ENCODE peak calls at places on chromosomes 11 and 22, in six cellular contexts. One of them, this sample, is unnamed. For H3K4me1 and H3K36me3, the result is how much of the 10 kb centered on the place peaks cover.

GRCh38 chr11:33690290-33691050 is 10.2 kb downstream of the C11orf91 start:
- DNase-seq in CD8-positive, alpha-beta memory T cell: no peak
- DNase-seq in OCI-LY7: no peak
- DNase-seq in SK-N-SH: no peak
- DNase-seq in left ventricle myocardium inferior: peak
- DNase-seq in CD4-positive, CD25-positive, alpha-beta regulatory T cell: no peak
- DNase-seq in this sample: no peak

GRCh38 chr11:47132490-47132889 is 44.2 kb downstream of the ARFGAP2 start:
- DNase-seq in left ventricle myocardium inferior: no peak
- DNase-seq in CD8-positive, alpha-beta memory T cell: no peak
- DNase-seq in OCI-LY7: no peak
- DNase-seq in SK-N-SH: no peak
- DNase-seq in CD4-positive, CD25-positive, alpha-beta regulatory T cell: no peak
- DNase-seq in this sample: no peak

GRCh38 chr22:33329398-33329797 is 271.2 kb upstream of the SYN3 start:
- DNase-seq in left ventricle myocardium inferior: no peak
- DNase-seq in CD8-positive, alpha-beta memory T cell: no peak
- DNase-seq in CD4-positive, CD25-positive, alpha-beta regulatory T cell: no peak
- DNase-seq in SK-N-SH: no peak
- DNase-seq in OCI-LY7: no peak
- DNase-seq in this sample: no peak

GRCh38 chr11:65559951-65560537 is 1.9 kb upstream of the LTBP3 start:
- DNase-seq in CD4-positive, CD25-positive, alpha-beta regulatory T cell: no peak
- DNase-seq in SK-N-SH: no peak
- DNase-seq in left ventricle myocardium inferior: no peak
- DNase-seq in CD8-positive, alpha-beta memory T cell: no peak
- DNase-seq in OCI-LY7: no peak
- DNase-seq in this sample: no peak

GRCh38 chr11:44474702-44475101 is 90.8 kb upstream of the CD82 start:
- DNase-seq in CD4-positive, CD25-positive, alpha-beta regulatory T cell: no peak
- DNase-seq in CD8-positive, alpha-beta memory T cell: no peak
- DNase-seq in SK-N-SH: no peak
- DNase-seq in left ventricle myocardium inferior: no peak
- DNase-seq in OCI-LY7: no peak
- DNase-seq in this sample: no peak

GRCh38 chr11:28107331-28107725 is 628 bp downstream of the KIF18A start:
- DNase-seq in OCI-LY7: peak
- DNase-seq in CD4-positive, CD25-positive, alpha-beta regulatory T cell: no peak
- DNase-seq in SK-N-SH: peak
- DNase-seq in left ventricle myocardium inferior: no peak
- DNase-seq in CD8-positive, alpha-beta memory T cell: peak
- DNase-seq in this sample: no peak

GRCh38 chr11:41431784-41432183 is 27.7 kb downstream of the LRRC4C start:
- DNase-seq in CD8-positive, alpha-beta memory T cell: no peak
- DNase-seq in SK-N-SH: peak
- DNase-seq in OCI-LY7: peak
- DNase-seq in left ventricle myocardium inferior: no peak
- DNase-seq in CD4-positive, CD25-positive, alpha-beta regulatory T cell: no peak
- DNase-seq in this sample: no peak

GRCh38 chr11:26541870-26542269 is 30.2 kb downstream of the MUC15 start:
- DNase-seq in CD4-positive, CD25-positive, alpha-beta regulatory T cell: no peak
- DNase-seq in CD8-positive, alpha-beta memory T cell: no peak
- DNase-seq in OCI-LY7: no peak
- DNase-seq in left ventricle myocardium inferior: no peak
- DNase-seq in SK-N-SH: peak
- DNase-seq in this sample: no peak

GRCh38 chr11:63682045-63682915 is 980 bp downstream of the RTN3 start:
- DNase-seq in CD8-positive, alpha-beta memory T cell: no peak
- DNase-seq in CD4-positive, CD25-positive, alpha-beta regulatory T cell: no peak
- DNase-seq in OCI-LY7: peak
- DNase-seq in left ventricle myocardium inferior: peak
- DNase-seq in SK-N-SH: peak
- DNase-seq in this sample: no peak

GRCh38 chr11:64516226-64516625 is 74.8 kb upstream of the SLC22A12 start:
- DNase-seq in OCI-LY7: peak
- DNase-seq in CD4-positive, CD25-positive, alpha-beta regulatory T cell: no peak
- DNase-seq in left ventricle myocardium inferior: no peak
- DNase-seq in SK-N-SH: no peak
- DNase-seq in CD8-positive, alpha-beta memory T cell: no peak
- DNase-seq in this sample: no peak

GRCh38 chr11:5620606-5621521 is 3.9 kb upstream of the TRIM34 start:
- DNase-seq in left ventricle myocardium inferior: no peak
- DNase-seq in CD8-positive, alpha-beta memory T cell: no peak
- DNase-seq in CD4-positive, CD25-positive, alpha-beta regulatory T cell: no peak
- DNase-seq in OCI-LY7: no peak
- DNase-seq in SK-N-SH: no peak
- DNase-seq in this sample: no peak

GRCh38 chr11:2826679-2827056 is 58.9 kb downstream of the CDKN1C start:
- DNase-seq in CD8-positive, alpha-beta memory T cell: no peak
- DNase-seq in CD4-positive, CD25-positive, alpha-beta regulatory T cell: no peak
- DNase-seq in left ventricle myocardium inferior: peak
- DNase-seq in SK-N-SH: no peak
- DNase-seq in OCI-LY7: no peak
- DNase-seq in this sample: no peak

GRCh38 chr22:30185129-30185528 is 61.4 kb downstream of the LIF start:
- DNase-seq in OCI-LY7: no peak
- DNase-seq in CD4-positive, CD25-positive, alpha-beta regulatory T cell: no peak
- DNase-seq in SK-N-SH: no peak
- DNase-seq in left ventricle myocardium inferior: no peak
- DNase-seq in CD8-positive, alpha-beta memory T cell: no peak
- DNase-seq in this sample: no peak

GRCh38 chr11:98964146-98964545 is 56.6 kb upstream of the CNTN5 start:
- DNase-seq in SK-N-SH: no peak
- DNase-seq in CD8-positive, alpha-beta memory T cell: no peak
- DNase-seq in OCI-LY7: no peak
- DNase-seq in left ventricle myocardium inferior: no peak
- DNase-seq in CD4-positive, CD25-positive, alpha-beta regulatory T cell: no peak
- DNase-seq in this sample: no peak

GRCh38 chr11:68116126-68116525 is 5.1 kb downstream of the CHKA start:
- DNase-seq in OCI-LY7: no peak
- DNase-seq in CD8-positive, alpha-beta memory T cell: no peak
- DNase-seq in SK-N-SH: no peak
- DNase-seq in CD4-positive, CD25-positive, alpha-beta regulatory T cell: no peak
- DNase-seq in left ventricle myocardium inferior: no peak
- DNase-seq in this sample: no peak

GRCh38 chr11:68117896-68118470 is 3.2 kb downstream of the CHKA start:
- DNase-seq in SK-N-SH: no peak
- DNase-seq in OCI-LY7: no peak
- DNase-seq in left ventricle myocardium inferior: no peak
- DNase-seq in CD8-positive, alpha-beta memory T cell: no peak
- DNase-seq in CD4-positive, CD25-positive, alpha-beta regulatory T cell: no peak
- DNase-seq in this sample: no peak

GRCh38 chr11:68115285-68115684 is 5.9 kb downstream of the CHKA start:
- DNase-seq in CD4-positive, CD25-positive, alpha-beta regulatory T cell: no peak
- DNase-seq in CD8-positive, alpha-beta memory T cell: no peak
- DNase-seq in OCI-LY7: no peak
- DNase-seq in SK-N-SH: no peak
- DNase-seq in left ventricle myocardium inferior: no peak
- DNase-seq in this sample: no peak

GRCh38 chr11:68116892-68117435 is 4.2 kb downstream of the CHKA start:
- DNase-seq in left ventricle myocardium inferior: no peak
- DNase-seq in OCI-LY7: no peak
- DNase-seq in CD8-positive, alpha-beta memory T cell: no peak
- DNase-seq in SK-N-SH: no peak
- DNase-seq in CD4-positive, CD25-positive, alpha-beta regulatory T cell: no peak
- DNase-seq in this sample: no peak

DNA sequence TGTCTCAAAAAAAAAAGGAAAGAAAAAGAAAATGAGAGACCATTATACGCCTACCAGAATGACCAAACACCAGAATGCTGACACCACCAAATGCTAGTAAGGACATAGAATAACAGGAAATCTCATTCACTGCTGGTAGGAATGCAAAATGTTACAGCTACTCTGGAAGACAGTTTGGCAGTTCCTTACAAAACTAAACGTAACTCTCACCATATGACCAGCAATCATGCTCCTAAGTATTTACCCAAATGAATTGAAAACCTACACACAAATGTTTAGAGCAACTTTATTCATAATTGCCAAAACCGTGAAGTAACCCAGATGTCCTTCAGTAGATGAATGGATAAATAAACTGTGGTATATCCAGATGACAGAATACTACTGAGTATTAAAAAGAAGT is 7.2 kb downstream of the CHKA start:
- DNase-seq in SK-N-SH: no peak
- DNase-seq in left ventricle myocardium inferior: no peak
- DNase-seq in OCI-LY7: no peak
- DNase-seq in CD4-positive, CD25-positive, alpha-beta regulatory T cell: no peak
- DNase-seq in CD8-positive, alpha-beta memory T cell: no peak
- DNase-seq in this sample: no peak
- H3K27ac ChIP-seq in SK-N-SH: no peak
- H3K27ac ChIP-seq in left ventricle myocardium inferior: peak
- H3K27ac ChIP-seq in OCI-LY7: no peak
- H3K27ac ChIP-seq in CD4-positive, CD25-positive, alpha-beta regulatory T cell: no peak
- H3K27ac ChIP-seq in CD8-positive, alpha-beta memory T cell: no peak
- H3K27ac ChIP-seq in this sample: no peak

DNA sequence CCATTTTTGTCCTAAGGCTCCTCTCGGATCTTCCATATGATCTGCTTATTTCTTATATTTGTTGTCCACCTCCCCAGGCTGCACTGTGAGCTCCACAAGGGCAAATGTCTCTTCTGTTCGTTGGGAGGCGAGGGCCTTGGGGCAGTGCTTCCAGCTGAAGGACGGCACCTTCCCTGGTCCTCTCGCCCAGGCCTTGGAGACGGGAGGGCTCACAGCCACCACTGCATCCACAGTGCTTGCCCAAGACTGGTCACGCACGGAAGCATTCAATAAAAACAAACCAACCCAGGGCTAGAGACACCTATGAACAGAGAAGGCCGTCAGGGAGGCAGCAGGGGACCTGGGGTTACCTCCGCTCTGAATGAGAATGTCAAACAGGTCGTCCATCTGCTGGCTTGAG is 46.2 kb downstream of the SGSM3 start:
- DNase-seq in left ventricle myocardium inferior: no peak
- DNase-seq in OCI-LY7: no peak
- DNase-seq in CD4-positive, CD25-positive, alpha-beta regulatory T cell: no peak
- DNase-seq in SK-N-SH: no peak
- DNase-seq in CD8-positive, alpha-beta memory T cell: no peak
- DNase-seq in this sample: no peak
- H3K4me1 ChIP-seq in left ventricle myocardium inferior: under half
- H3K4me1 ChIP-seq in OCI-LY7: half or more
- H3K4me1 ChIP-seq in CD4-positive, CD25-positive, alpha-beta regulatory T cell: under half
- H3K4me1 ChIP-seq in SK-N-SH: under half
- H3K4me1 ChIP-seq in CD8-positive, alpha-beta memory T cell: under half
- H3K4me1 ChIP-seq in this sample: under half

GRCh38 chr11:12216542-12217422 is 106.4 kb downstream of the MICAL2 start:
- DNase-seq in left ventricle myocardium inferior: peak
- DNase-seq in CD4-positive, CD25-positive, alpha-beta regulatory T cell: no peak
- DNase-seq in CD8-positive, alpha-beta memory T cell: no peak
- DNase-seq in OCI-LY7: no peak
- DNase-seq in SK-N-SH: peak
- DNase-seq in this sample: no peak

GRCh38 chr11:12218909-12219308 is 108.5 kb downstream of the MICAL2 start:
- DNase-seq in CD4-positive, CD25-positive, alpha-beta regulatory T cell: no peak
- DNase-seq in SK-N-SH: no peak
- DNase-seq in left ventricle myocardium inferior: no peak
- DNase-seq in CD8-positive, alpha-beta memory T cell: no peak
- DNase-seq in OCI-LY7: no peak
- DNase-seq in this sample: no peak

GRCh38 chr11:12216100-12216499 is 105.7 kb downstream of the MICAL2 start:
- DNase-seq in CD8-positive, alpha-beta memory T cell: peak
- DNase-seq in CD4-positive, CD25-positive, alpha-beta regulatory T cell: no peak
- DNase-seq in left ventricle myocardium inferior: no peak
- DNase-seq in OCI-LY7: no peak
- DNase-seq in SK-N-SH: no peak
- DNase-seq in this sample: no peak

GRCh38 chr11:12219732-12220131 is 109.3 kb downstream of the MICAL2 start:
- DNase-seq in CD8-positive, alpha-beta memory T cell: no peak
- DNase-seq in left ventricle myocardium inferior: no peak
- DNase-seq in OCI-LY7: no peak
- DNase-seq in CD4-positive, CD25-positive, alpha-beta regulatory T cell: no peak
- DNase-seq in SK-N-SH: no peak
- DNase-seq in this sample: no peak

GRCh38 chr11:12217879-12218278 is 107.5 kb downstream of the MICAL2 start:
- DNase-seq in SK-N-SH: no peak
- DNase-seq in CD8-positive, alpha-beta memory T cell: no peak
- DNase-seq in left ventricle myocardium inferior: no peak
- DNase-seq in CD4-positive, CD25-positive, alpha-beta regulatory T cell: no peak
- DNase-seq in OCI-LY7: no peak
- DNase-seq in this sample: no peak
- H3K36me3 ChIP-seq in SK-N-SH: half or more
- H3K36me3 ChIP-seq in CD8-positive, alpha-beta memory T cell: under half
- H3K36me3 ChIP-seq in left ventricle myocardium inferior: under half
- H3K36me3 ChIP-seq in CD4-positive, CD25-positive, alpha-beta regulatory T cell: half or more
- H3K36me3 ChIP-seq in OCI-LY7: under half
- H3K36me3 ChIP-seq in this sample: under half

GRCh38 chr11:77191823-77192495 is 63.9 kb downstream of the MYO7A start:
- DNase-seq in CD4-positive, CD25-positive, alpha-beta regulatory T cell: no peak
- DNase-seq in left ventricle myocardium inferior: no peak
- DNase-seq in CD8-positive, alpha-beta memory T cell: no peak
- DNase-seq in SK-N-SH: peak
- DNase-seq in OCI-LY7: peak
- DNase-seq in this sample: no peak
- H3K27ac ChIP-seq in CD4-positive, CD25-positive, alpha-beta regulatory T cell: no peak
- H3K27ac ChIP-seq in left ventricle myocardium inferior: no peak
- H3K27ac ChIP-seq in CD8-positive, alpha-beta memory T cell: no peak
- H3K27ac ChIP-seq in SK-N-SH: no peak
- H3K27ac ChIP-seq in OCI-LY7: no peak
- H3K27ac ChIP-seq in this sample: no peak

GRCh38 chr11:128876133-128876650 is 9.1 kb upstream of the KCNJ1 start:
- DNase-seq in left ventricle myocardium inferior: no peak
- DNase-seq in SK-N-SH: no peak
- DNase-seq in CD8-positive, alpha-beta memory T cell: no peak
- DNase-seq in CD4-positive, CD25-positive, alpha-beta regulatory T cell: no peak
- DNase-seq in OCI-LY7: no peak
- DNase-seq in this sample: no peak
- H3K4me1 ChIP-seq in left ventricle myocardium inferior: under half
- H3K4me1 ChIP-seq in SK-N-SH: under half
- H3K4me1 ChIP-seq in CD8-positive, alpha-beta memory T cell: under half
- H3K4me1 ChIP-seq in CD4-positive, CD25-positive, alpha-beta regulatory T cell: under half
- H3K4me1 ChIP-seq in OCI-LY7: under half
- H3K4me1 ChIP-seq in this sample: under half

GRCh38 chr11:94860333-94860732 is 92.2 kb downstream of the AMOTL1 start:
- DNase-seq in CD8-positive, alpha-beta memory T cell: no peak
- DNase-seq in OCI-LY7: no peak
- DNase-seq in left ventricle myocardium inferior: no peak
- DNase-seq in CD4-positive, CD25-positive, alpha-beta regulatory T cell: no peak
- DNase-seq in SK-N-SH: no peak
- DNase-seq in this sample: no peak
- H3K36me3 ChIP-seq in CD8-positive, alpha-beta memory T cell: under half
- H3K36me3 ChIP-seq in OCI-LY7: under half
- H3K36me3 ChIP-seq in left ventricle myocardium inferior: half or more
- H3K36me3 ChIP-seq in CD4-positive, CD25-positive, alpha-beta regulatory T cell: under half
- H3K36me3 ChIP-seq in SK-N-SH: under half
- H3K36me3 ChIP-seq in this sample: under half